ENCODE peak calls at places on chromosomes 12 and 14, in five cellular contexts. S is PC-3, R is neural progenitor cell, Z is GM23338, H is HCT116. T is an unnamed sample.

GRCh38 chr12:8065991-8066594 is at the start of gene C3AR1:
- DNase-seq in H (no peak), Z (no peak), S (peak), R (no peak), T (peak)

GRCh38 chr12:101127521-101128219 is 82.4 kb downstream of the SLC5A8 start:
- DNase-seq in S (no peak), H (no peak), R (no peak), Z (no peak), T (peak)

GRCh38 chr12:128872303-128872702 is 19.0 kb downstream of the GLT1D1 start:
- DNase-seq in R (no peak), H (no peak), Z (no peak), S (no peak), T (no peak)

GRCh38 chr12:108430245-108430644 is 84.8 kb upstream of the FICD start:
- DNase-seq in Z (no peak), R (no peak), S (no peak), H (no peak), T (peak)

GRCh38 chr12:23771230-23771949 is 178.1 kb downstream of the SOX5 start:
- DNase-seq in R (peak), Z (no peak), S (no peak), H (no peak), T (no peak)

GRCh38 chr12:56411781-56412639 is 37.2 kb downstream of the TIMELESS start:
- DNase-seq in H (no peak), Z (no peak), S (no peak), R (no peak), T (no peak)

GRCh38 chr12:62640910-62641448 is 174.4 kb downstream of the MON2 start:
- DNase-seq in R (no peak), Z (no peak), H (no peak), S (peak), T (peak)

GRCh38 chr12:14841761-14842160 is 1.6 kb downstream of the ART4 start:
- DNase-seq in H (no peak), Z (peak), R (no peak), S (peak), T (peak)

GRCh38 chr12:27076930-27077329 is 5.4 kb downstream of the C12orf71 start:
- DNase-seq in R (no peak), H (no peak), Z (no peak), S (peak), T (peak)

GRCh38 chr14:23094666-23095195 is at the start of gene ACIN1:
- DNase-seq in R (peak), Z (no peak), H (peak), S (peak), T (peak)

GRCh38 chr12:107594995-107595394 is 90.6 kb upstream of the PWP1 start:
- DNase-seq in S (peak), Z (no peak), R (no peak), H (no peak), T (peak)

GRCh38 chr12:48997719-48998496 is 1.3 kb downstream of the DDN start:
- DNase-seq in Z (peak), S (peak), H (no peak), R (peak), T (no peak)

GRCh38 chr14:36509056-36509917 is 10.7 kb downstream of the NKX2-1 start:
- DNase-seq in R (no peak), H (no peak), S (no peak), Z (peak), T (no peak)

GRCh38 chr14:36506732-36507614 is 13.1 kb downstream of the NKX2-1 start:
- DNase-seq in R (no peak), H (no peak), S (no peak), Z (no peak), T (no peak)

GRCh38 chr14:36505892-36506731 is 13.9 kb downstream of the NKX2-1 start:
- DNase-seq in Z (peak), R (peak), H (no peak), S (no peak), T (no peak)

GRCh38 chr14:36508418-36509051 is 11.5 kb downstream of the NKX2-1 start:
- DNase-seq in R (peak), Z (peak), S (no peak), H (no peak), T (no peak)

DNA sequence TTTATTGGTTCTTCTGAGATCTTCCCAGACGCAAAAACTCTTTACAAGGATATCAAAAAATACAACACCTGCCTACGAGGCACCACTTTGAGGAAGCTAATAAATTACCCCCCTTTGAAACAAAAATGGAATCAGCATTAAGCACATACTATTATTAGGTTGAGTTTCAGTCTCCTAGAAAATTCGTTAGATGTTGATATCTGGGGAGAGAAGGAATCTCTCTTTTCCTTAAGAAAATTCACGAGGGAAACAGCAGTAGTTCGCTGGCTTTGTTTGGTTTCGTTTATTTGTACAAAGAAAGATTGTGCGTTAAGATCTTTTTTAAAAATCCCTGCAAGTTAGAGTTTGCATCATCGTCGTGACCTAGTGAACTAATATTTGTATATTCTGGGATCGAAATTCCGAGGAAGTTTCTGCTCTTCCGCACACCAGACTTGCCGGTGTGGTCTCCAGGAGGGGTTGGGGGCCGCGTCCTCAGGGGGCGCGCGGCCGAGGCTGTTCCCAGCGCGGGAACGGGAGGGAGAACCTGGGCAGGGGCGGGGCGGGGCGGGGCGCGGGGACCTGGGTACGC is 12.1 kb downstream of the NKX2-1 start:
- DNase-seq in Z (peak), R (no peak), S (no peak), H (no peak), T (no peak)
- TF ChIP-seq EZH2 in Z (peak), R (peak), S (no peak), H (no peak), T (no peak)

DNA sequence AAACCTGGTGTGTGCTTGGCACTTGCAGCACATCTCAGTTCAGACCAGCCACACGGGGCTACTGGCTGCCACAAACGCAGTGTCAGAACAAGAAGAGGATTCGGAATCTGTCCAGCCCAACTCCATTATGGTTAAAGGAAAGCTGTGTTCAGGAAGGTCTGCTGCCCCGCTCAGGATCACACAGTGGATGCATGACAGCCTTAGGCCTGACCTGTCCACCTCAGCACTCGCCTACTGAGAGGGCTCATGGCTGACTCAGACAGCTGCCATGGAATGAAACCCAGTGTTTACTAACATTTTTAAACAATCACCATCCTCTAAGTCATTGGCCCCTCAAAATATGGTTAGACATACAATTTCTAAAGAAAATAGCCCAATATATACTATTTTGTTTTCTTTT is 5.6 kb upstream of the NIN start:
- DNase-seq in S (no peak), H (no peak), Z (no peak), R (no peak), T (peak)
- H3K27ac ChIP-seq in S (no peak), H (no peak), Z (no peak), R (no peak), T (no peak)

GRCh38 chr12:92505373-92506340 is 197.1 kb upstream of the PLEKHG7 start:
- DNase-seq in R (peak), S (no peak), H (no peak), Z (no peak), T (peak)

GRCh38 chr12:92506460-92506859 is 196.3 kb upstream of the PLEKHG7 start:
- DNase-seq in R (no peak), H (no peak), S (no peak), Z (no peak), T (no peak)

GRCh38 chr12:92502417-92503028 is 200.3 kb upstream of the PLEKHG7 start:
- DNase-seq in H (no peak), Z (no peak), R (no peak), S (peak), T (no peak)

GRCh38 chr12:92503977-92504966 is 198.5 kb upstream of the PLEKHG7 start:
- DNase-seq in Z (no peak), H (no peak), S (no peak), R (peak), T (no peak)

DNA sequence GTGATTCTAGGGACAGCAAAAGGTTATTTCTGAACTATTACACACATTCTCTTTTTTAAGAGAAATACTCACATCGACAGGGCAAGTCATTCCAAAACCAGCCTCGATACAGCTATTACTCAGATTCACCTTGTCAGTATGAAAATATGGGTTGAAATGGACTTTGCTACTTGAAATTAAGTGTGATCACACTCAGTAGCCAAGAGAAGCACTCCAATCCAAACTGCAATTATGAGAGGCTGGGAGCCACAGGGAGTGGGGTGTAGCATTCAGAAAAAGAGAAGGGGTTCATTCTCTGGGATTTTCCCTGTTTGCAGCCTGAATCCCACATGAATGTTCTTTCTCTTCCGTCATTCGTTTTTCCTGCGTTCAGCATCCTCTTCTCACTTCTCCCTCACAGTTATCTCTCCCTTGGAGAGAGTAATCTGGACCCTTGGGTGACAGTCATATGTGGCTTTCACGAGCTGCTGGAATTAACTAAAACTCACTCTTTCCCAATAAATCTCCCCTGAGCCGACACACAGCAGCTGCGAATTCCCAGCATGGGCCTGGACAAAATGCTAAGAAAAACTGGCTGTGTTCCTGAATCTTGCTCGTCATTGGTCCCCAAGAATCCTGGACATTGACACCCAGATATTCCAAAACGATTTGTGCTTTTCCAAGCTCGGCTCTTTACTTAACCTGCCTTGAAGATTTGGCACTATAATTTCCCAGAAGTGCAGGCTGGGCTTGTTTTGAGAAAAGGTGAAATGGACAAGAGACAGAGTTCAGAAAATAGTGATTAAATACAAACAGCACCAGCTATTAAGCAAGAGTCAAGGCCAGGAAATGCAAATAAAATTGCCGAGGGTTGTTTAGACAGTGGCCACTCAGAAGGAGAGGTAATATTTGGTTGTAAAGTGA is 199.5 kb upstream of the PLEKHG7 start:
- DNase-seq in H (no peak), S (no peak), R (no peak), Z (no peak), T (no peak)
- TF ChIP-seq EZH2phosphoT487 in H (no peak), S (no peak), R (no peak), Z (no peak), T (no peak)

DNA sequence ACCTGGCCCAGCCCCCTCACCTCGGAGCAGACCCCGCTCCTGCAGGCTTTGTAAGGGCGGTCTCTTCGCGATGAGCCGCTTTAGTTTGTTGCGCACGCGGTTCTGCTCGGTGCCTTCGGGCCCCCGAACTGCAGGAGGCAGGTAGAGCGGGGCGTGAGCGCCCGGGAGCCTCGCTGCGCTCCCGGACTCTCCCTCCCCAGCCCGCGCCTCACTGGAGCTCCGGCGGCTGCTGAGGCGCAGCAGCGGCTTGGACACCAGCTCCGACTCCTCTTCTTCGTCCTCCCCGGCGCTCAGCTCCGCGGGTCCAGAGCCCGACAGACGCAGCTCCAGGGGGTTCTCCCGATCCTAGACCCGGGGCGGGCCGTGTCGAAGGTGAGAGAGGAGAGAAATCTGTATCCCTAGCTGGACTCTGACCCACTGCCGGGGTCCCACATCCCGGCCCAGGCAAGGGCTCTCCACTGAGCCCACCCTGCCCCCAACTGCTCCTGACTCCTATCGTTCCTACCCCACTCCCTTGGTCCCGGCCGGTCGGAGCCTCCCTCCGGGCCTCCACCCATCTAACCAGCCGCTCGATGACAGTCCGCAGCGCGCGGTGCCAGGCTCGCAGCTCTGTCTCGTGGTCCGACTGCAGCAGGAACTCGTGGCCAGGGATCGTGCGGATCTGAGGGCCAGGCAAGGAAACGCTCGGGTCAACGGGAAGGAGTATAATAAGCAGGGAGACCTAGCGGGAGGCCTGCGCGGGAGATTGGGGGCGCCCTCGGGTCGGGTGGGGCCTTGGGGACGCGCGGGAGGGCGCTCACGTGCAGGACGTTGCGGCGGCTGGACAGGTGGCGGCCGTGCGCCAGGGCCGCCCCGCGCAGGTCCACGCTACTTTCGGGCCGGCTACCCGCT is 4.2 kb downstream of the ARHGAP9 start:
- DNase-seq in S (no peak), R (peak), H (no peak), Z (peak), T (peak)
- TF ChIP-seq EZH2 in S (no peak), R (peak), H (no peak), Z (peak), T (peak)

DNA sequence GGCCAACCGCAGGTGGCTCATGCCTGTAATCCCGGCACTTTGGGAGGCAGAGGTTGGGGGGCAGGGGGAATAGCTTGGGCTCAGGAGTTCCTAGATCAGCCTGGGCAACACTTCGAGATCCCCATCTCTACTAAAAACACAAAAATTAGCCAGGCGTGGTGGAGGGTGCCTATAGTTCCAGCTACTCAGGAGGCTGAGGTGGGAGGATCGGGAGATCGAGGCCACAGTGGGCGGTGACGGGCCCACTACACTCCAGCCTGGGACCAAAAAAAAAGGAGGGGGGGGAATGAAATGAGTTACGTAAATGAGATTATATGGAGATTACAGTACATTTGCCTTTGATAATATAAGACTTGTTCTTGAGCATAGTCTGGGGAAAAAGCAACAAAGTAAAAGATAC is 1.1 kb downstream of the RPAP3 start:
- DNase-seq in H (no peak), S (no peak), Z (no peak), R (no peak), T (no peak)
- H3K27ac ChIP-seq in H (no peak), S (no peak), Z (no peak), R (no peak), T (peak)

DNA sequence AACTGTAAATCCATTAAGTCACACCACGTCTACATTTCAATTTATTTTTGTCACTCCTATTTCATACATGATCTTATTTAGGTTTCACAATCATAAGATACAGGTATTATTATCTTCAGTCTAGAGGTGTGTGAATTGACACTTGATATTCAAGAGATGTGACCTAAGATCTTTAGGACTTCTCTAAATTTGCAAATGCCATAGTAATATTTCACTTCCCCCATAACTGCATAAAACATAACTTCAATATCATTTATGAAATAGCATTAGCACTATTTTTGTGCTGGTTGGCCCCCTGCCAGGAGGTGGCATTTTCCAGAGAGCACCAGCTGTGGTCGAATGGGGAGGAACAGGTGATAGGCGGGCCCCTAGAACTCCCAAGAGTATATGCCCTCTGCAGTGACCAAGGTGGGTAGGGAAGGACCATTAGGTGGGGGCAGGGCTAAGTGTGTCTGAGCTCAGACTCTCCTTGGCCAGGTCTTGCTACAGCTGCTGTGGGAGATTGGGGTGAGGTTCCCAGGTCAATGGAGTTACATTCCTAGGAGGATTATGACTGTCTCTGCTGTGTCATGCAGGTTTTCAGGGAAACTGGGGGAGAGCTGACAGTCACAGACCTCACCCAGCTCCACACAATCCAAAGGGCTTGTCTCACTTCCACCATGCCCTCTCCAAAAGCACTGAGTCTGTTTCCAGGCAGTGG is 49.2 kb upstream of the ERGIC2 start:
- DNase-seq in Z (no peak), H (no peak), R (peak), S (peak), T (no peak)
- TF ChIP-seq EZH2phosphoT487 in Z (no peak), H (no peak), R (no peak), S (no peak), T (no peak)

DNA sequence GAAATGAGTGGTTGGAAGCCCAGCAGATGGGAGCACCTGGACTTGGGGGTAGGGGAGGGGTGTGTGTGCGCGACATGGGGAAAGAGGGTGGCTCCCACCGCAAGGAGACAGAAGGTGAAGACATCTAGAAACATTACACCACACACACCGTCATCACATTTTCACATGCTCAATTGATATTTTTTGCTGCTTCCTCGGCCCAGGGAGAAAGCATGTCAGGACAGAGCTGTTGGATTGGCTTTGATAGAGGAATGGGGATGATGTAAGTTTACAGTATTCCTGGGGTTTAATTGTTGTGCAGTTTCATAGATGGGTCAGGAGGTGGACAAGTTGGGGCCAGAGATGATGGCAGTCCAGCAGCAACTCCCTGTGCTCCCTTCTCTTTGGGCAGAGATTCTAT is 9.2 kb downstream of the GABARAPL1 start:
- DNase-seq in H (no peak), Z (no peak), S (no peak), R (no peak), T (no peak)
- TF ChIP-seq EZH2 in H (no peak), Z (no peak), S (no peak), R (no peak), T (no peak)

DNA sequence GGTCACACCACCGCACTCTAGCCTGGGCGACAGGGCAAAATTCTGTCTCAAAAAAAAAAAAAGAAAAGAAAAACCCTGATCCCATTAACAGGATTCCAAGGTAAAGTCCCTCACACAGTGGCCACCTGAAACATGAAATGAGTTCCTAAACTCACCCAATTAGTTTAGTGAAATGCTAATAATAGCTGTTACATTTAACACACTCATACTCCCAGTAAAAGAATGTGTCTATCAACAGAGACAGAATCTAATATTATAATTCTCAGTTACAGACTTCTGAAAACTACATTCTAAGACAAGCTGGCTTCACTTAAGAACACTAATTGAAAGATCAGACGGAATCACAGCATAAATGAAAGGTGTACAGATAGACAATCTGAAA is 44.2 kb downstream of the DUSP16 start:
- DNase-seq in R (no peak), S (no peak), Z (no peak), H (no peak), T (no peak)
- H3K27ac ChIP-seq in R (no peak), S (no peak), Z (no peak), H (no peak), T (no peak)